ENCODE peak calls at places on chromosome 14, in five cellular contexts. E is IMR-90, G is mesendoderm, T is H9, L is trophoblast cell. C is an unnamed sample.

GRCh38 chr14:74763803-74764531 is 851 bp downstream of the YLPM1 start:
- DNase-seq in T (peak; percentile 27), L (peak; percentile 20), G (peak; percentile 53), E (peak; percentile 17), C (no peak)

GRCh38 chr14:84144166-84144565 is 1385.8 kb upstream of the FLRT2 start:
- DNase-seq in T (no peak), E (peak; percentile 28), L (no peak), G (peak; percentile 28), C (no peak)

GRCh38 chr14:45156067-45156466 is 20.3 kb downstream of the FANCM start:
- DNase-seq in T (no peak), G (no peak), E (peak; percentile 4), L (no peak), C (no peak)

GRCh38 chr14:96165493-96166474 is 38.9 kb upstream of the BDKRB2 start:
- DNase-seq in G (no peak), T (peak; percentile 22), L (no peak), E (no peak), C (no peak)

GRCh38 chr14:53715390-53715730 is 241.3 kb downstream of the BMP4 start:
- DNase-seq in E (peak; percentile 28), L (no peak), T (no peak), G (no peak), C (no peak)

GRCh38 chr14:51289169-51289568 is 49.1 kb downstream of the TMX1 start:
- DNase-seq in L (peak; percentile 33), G (no peak), E (no peak), T (no peak), C (no peak)

GRCh38 chr14:89408907-89409675 is 7.9 kb downstream of the FOXN3 start:
- DNase-seq in E (no peak), L (no peak), G (no peak), T (no peak), C (no peak)

GRCh38 chr14:80003138-80003537 is 208.2 kb downstream of the DIO2 start:
- DNase-seq in T (no peak), L (no peak), G (no peak), E (peak; percentile 67), C (no peak)

GRCh38 chr14:95841680-95842079 is 35.0 kb upstream of the TUNAR start:
- DNase-seq in T (no peak), G (no peak), L (no peak), E (no peak), C (no peak)

GRCh38 chr14:100629696-100630095 is 42.5 kb upstream of the BEGAIN start:
- DNase-seq in T (no peak), G (no peak), L (no peak), E (no peak), C (no peak)

GRCh38 chr14:101733211-101733610 is 28.3 kb upstream of the PPP2R5C start:
- DNase-seq in G (no peak), L (peak; percentile 54), E (peak; percentile 48), T (no peak), C (no peak)

GRCh38 chr14:104972301-104973211 is 5.6 kb downstream of the AHNAK2 start:
- DNase-seq in G (no peak), E (no peak), L (peak; percentile 92), T (no peak), C (no peak)

GRCh38 chr14:41349289-41349910 is 257.3 kb upstream of the LRFN5 start:
- DNase-seq in T (peak; percentile 26), E (no peak), L (no peak), G (no peak), C (no peak)

GRCh38 chr14:100665518-100666032 is 61.1 kb upstream of the DLK1 start:
- DNase-seq in G (no peak), T (no peak), E (no peak), L (no peak), C (no peak)

GRCh38 chr14:32897724-32898064 is 41.0 kb upstream of the NPAS3 start:
- DNase-seq in G (no peak), T (no peak), E (no peak), L (no peak), C (no peak)

GRCh38 chr14:76203086-76204001 is 51.6 kb downstream of the GPATCH2L start:
- DNase-seq in E (peak; percentile 100), T (no peak), G (peak; percentile 20), L (peak; percentile 62), C (no peak)

GRCh38 chr14:71380271-71380670 is 473.0 kb downstream of the PCNX1 start:
- DNase-seq in L (peak; percentile 87), T (no peak), G (peak; percentile 93), E (peak; percentile 47), C (no peak)

GRCh38 chr14:87894920-87895319 is 98.1 kb downstream of the GALC start:
- DNase-seq in G (no peak), L (no peak), T (no peak), E (no peak), C (no peak)

GRCh38 chr14:104826858-104827172 is 25.9 kb downstream of the ZBTB42 start:
- DNase-seq in G (no peak), L (no peak), E (no peak), T (no peak), C (peak; percentile 36)

GRCh38 chr14:105314287-105315185 is at the start of gene PACS2:
- DNase-seq in E (peak; percentile 85), G (peak; percentile 88), L (peak; percentile 67), T (peak; percentile 64), C (peak; percentile 87)

GRCh38 chr14:61934385-61934784 is 172.2 kb downstream of the SNAPC1 start:
- DNase-seq in E (peak; percentile 99), T (no peak), L (no peak), G (no peak), C (no peak)

GRCh38 chr14:96782436-96782835 is 14.7 kb upstream of the VRK1 start:
- DNase-seq in G (no peak), L (no peak), T (no peak), E (no peak), C (no peak)

GRCh38 chr14:90996967-90997366 is 63.5 kb downstream of the RPS6KA5 start:
- DNase-seq in E (no peak), L (no peak), G (no peak), T (no peak), C (no peak)

GRCh38 chr14:100290607-100291304 is 15.5 kb downstream of the SLC25A29 start:
- DNase-seq in T (no peak), E (no peak), L (no peak), G (no peak), C (no peak)

GRCh38 chr14:24443053-24443683 is 592 bp upstream of the SDR39U1 start:
- DNase-seq in L (no peak), T (no peak), G (no peak), E (no peak), C (no peak)

GRCh38 chr14:51087024-51087423 is 7.9 kb downstream of the TRIM9 start:
- DNase-seq in E (no peak), G (peak; percentile 36), T (peak; percentile 65), L (no peak), C (no peak)

GRCh38 chr14:41872906-41873305 is 266.2 kb downstream of the LRFN5 start:
- DNase-seq in G (no peak), E (peak; percentile 24), T (no peak), L (no peak), C (no peak)

GRCh38 chr14:53458368-53458814 is 305.3 kb upstream of the DDHD1 start:
- DNase-seq in T (no peak), L (peak; percentile 6), G (peak; percentile 90), E (peak; percentile 77), C (peak; percentile 43)

GRCh38 chr14:71049435-71050147 is 142.3 kb downstream of the PCNX1 start:
- DNase-seq in G (no peak), T (no peak), E (peak; percentile 79), L (no peak), C (no peak)

GRCh38 chr14:91228112-91229004 is 16.1 kb downstream of the GPR68 start:
- DNase-seq in G (peak; percentile 27), L (no peak), E (peak; percentile 84), T (peak; percentile 80), C (no peak)

GRCh38 chr14:64504897-64505771 is 564 bp downstream of the ZBTB1 start:
- DNase-seq in E (peak; percentile 83), T (peak; percentile 88), G (peak; percentile 96), L (peak; percentile 83), C (peak; percentile 81)

GRCh38 chr14:64503184-64503433 is 529 bp downstream of the ZBTB25 start:
- DNase-seq in L (no peak), T (no peak), E (no peak), G (no peak), C (no peak)

GRCh38 chr14:64502476-64503183 is 1.0 kb downstream of the ZBTB25 start:
- DNase-seq in L (peak; percentile 68), T (no peak), G (peak; percentile 47), E (peak; percentile 16), C (no peak)

GRCh38 chr14:64503434-64504309 is at the start of gene ZBTB25:
- DNase-seq in G (peak; percentile 98), L (peak; percentile 93), E (peak; percentile 93), T (peak; percentile 94), C (peak; percentile 93)

DNA sequence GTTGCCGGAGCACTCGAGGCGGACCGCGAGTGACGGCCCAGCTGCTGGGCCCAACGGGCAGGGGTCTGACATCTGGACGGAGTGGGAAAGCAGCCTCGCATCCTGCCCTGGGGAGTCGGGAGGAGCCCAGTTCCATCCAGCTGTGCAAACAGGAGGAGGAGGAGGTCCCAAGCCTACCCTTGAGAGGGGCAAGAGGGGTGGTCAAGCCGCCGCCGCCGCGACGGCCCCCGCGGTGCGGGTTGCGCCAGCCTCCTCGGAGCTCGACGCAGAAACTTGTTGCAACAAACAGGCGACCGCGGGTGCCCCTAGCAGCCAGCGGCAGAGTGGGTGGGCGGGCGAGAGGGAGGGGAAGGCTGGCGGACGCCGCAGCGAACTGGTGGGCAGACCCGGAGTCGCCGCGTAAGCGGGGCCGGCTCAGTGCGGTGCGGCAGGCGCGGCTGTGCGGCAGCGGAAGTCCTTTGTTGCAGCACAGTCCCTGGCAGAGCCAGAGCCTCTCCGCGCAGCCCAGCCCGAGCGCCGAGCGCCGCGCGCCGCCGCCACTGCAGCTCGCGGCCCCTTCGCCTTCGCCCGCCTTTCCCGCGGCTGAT is at the start of gene ZBTB1:
- DNase-seq in L (peak; percentile 88), G (peak; percentile 96), E (peak; percentile 86), T (peak; percentile 83), C (peak; percentile 84)
- H3K23ac ChIP-seq in L (peak within 1 kb of the TSS; percentile 37), G (peak within 1 kb of the TSS; percentile 59), E (peak within 1 kb of the TSS; percentile 97), T (no peak within 1 kb of the TSS), C (peak within 1 kb of the TSS; percentile 99)

DNA sequence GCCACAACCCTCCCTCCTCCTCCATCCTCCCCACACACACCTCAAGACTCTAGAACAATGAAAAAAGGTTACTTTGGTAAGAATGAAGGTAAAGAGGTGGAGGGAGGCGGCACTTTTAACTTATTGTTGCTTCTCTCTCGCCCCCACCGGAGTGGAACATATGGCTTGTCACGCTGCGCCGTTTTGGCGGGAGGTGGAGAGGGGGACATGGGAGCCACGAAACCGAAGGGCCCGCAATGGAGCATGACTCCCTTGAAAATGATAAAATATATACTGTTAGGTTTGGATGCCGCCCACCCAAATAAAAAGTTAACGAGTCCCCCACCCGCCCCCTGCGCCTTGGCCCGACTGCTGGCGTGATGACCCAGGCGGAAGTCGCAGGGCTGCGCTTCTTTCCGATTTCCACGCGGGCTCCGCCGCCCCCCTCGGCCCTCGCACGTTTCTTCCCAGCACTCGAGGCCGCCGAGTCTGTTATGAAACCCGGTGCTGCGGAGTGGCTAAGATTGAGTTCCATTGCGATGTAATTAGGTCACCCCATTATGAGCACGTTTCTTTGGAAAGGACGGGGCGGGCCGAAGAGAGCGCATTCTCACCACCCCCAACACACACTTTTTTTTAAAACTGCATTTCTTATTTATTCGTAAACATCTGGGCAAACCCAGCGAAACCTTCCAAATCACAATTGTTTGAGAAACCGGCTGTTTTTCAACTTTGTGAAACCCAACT is 1.4 kb upstream of the ZFP36L1 start:
- DNase-seq in L (peak; percentile 88), G (peak; percentile 89), T (no peak), E (peak; percentile 95), C (no peak)
- H3K23ac ChIP-seq in L (no peak overlapping the region), G (no peak overlapping the region), T (peak overlapping the region; percentile 13), E (peak overlapping the region; percentile 93), C (peak overlapping the region; percentile 45)

GRCh38 chr14:20866194-20866593 is 25.0 kb upstream of the RNASE3 start:
- DNase-seq in E (no peak), T (no peak), L (no peak), G (no peak), C (no peak)
- H3K23ac ChIP-seq in E (no peak overlapping the region), T (no peak overlapping the region), L (no peak overlapping the region), G (no peak overlapping the region), C (no peak overlapping the region)

GRCh38 chr14:77615231-77616132 is 955 bp downstream of the SPTLC2 start:
- DNase-seq in T (no peak), L (no peak), G (peak; percentile 40), E (peak; percentile 56), C (peak; percentile 9)
- H3K23ac ChIP-seq in T (no peak overlapping the region), L (peak overlapping the region; percentile 62), G (no peak overlapping the region), E (peak overlapping the region; percentile 84), C (no peak overlapping the region)

C was measured in neuronal stem cell.